ENCODE peak calls at places on chromosomes 5 and 9, in nine cellular contexts. K, E, Q, L, F, N, P, O and W are unnamed samples.
A peak's percentile ranks its signal among the peaks of the same experiment; 100 is the strongest.

GRCh38 chr5:55418994-55419991 is 111.5 kb downstream of the MTREX start:
- DNase-seq in K (no peak), E (no peak), Q (no peak), L (no peak), F (no peak), N (no peak), P (no peak), O (no peak), W (peak; percentile 42)

GRCh38 chr5:67205981-67206380 is 9.4 kb upstream of the CD180 start:
- DNase-seq in K (no peak), E (no peak), Q (no peak), L (no peak), F (no peak), N (no peak), P (no peak), O (no peak), W (no peak)

GRCh38 chr9:136078498-136079011 is 16.5 kb downstream of the NACC2 start:
- DNase-seq in K (no peak), E (peak; percentile 25), Q (no peak), L (no peak), F (no peak), N (no peak), P (no peak), O (no peak), W (no peak)

GRCh38 chr9:134968011-134968822 is 50.5 kb upstream of the FCN1 start:
- DNase-seq in K (no peak), E (no peak), Q (no peak), L (no peak), F (no peak), N (no peak), P (no peak), O (no peak), W (peak; percentile 14)

GRCh38 chr5:57817924-57818323 is 335.3 kb upstream of the ACTBL2 start:
- DNase-seq in K (no peak), E (no peak), Q (no peak), L (no peak), F (no peak), N (no peak), P (no peak), O (no peak), W (no peak)

GRCh38 chr5:127085371-127085770 is 12.1 kb upstream of the C5orf63 start:
- DNase-seq in K (no peak), E (no peak), Q (no peak), L (no peak), F (no peak), N (no peak), P (no peak), O (no peak), W (no peak)

GRCh38 chr9:134191455-134192209 is 27.3 kb upstream of the RNU6ATAC start:
- DNase-seq in K (no peak), E (no peak), Q (no peak), L (no peak), F (no peak), N (no peak), P (no peak), O (no peak), W (no peak)

GRCh38 chr5:89034588-89034987 is 151.6 kb upstream of the MEF2C start:
- DNase-seq in K (no peak), E (no peak), Q (no peak), L (no peak), F (no peak), N (no peak), P (no peak), O (no peak), W (no peak)

GRCh38 chr9:137680445-137681358 is 61.9 kb downstream of the EHMT1 start:
- DNase-seq in K (no peak), E (no peak), Q (no peak), L (no peak), F (no peak), N (no peak), P (no peak), O (no peak), W (peak; percentile 18)